ENCODE peak calls at places on chromosome 10, in four cellular contexts. One of them, this sample, is unnamed.

GRCh38 chr10:28661035-28661434 is 16.3 kb upstream of the BAMBI start:
- DNase-seq in ovary: no peak
- DNase-seq in kidney epithelial cell: peak; percentile 63
- DNase-seq in PC-9: peak; percentile 25
- DNase-seq in this sample: peak; percentile 71

GRCh38 chr10:127145173-127145572 is 51.2 kb downstream of the INSYN2A start:
- DNase-seq in ovary: no peak
- DNase-seq in kidney epithelial cell: peak; percentile 72
- DNase-seq in PC-9: no peak
- DNase-seq in this sample: no peak

GRCh38 chr10:20714979-20715378 is 182.1 kb downstream of the NEBL start:
- DNase-seq in ovary: no peak
- DNase-seq in kidney epithelial cell: no peak
- DNase-seq in PC-9: no peak
- DNase-seq in this sample: no peak

GRCh38 chr10:131144711-131145375 is 166.7 kb downstream of the TCERG1L start:
- DNase-seq in ovary: peak; percentile 25
- DNase-seq in kidney epithelial cell: no peak
- DNase-seq in PC-9: no peak
- DNase-seq in this sample: no peak

GRCh38 chr10:103660364-103661197 is 167.1 kb downstream of the NEURL1 start:
- DNase-seq in ovary: peak; percentile 73
- DNase-seq in kidney epithelial cell: no peak
- DNase-seq in PC-9: peak; percentile 6
- DNase-seq in this sample: no peak

GRCh38 chr10:114265392-114266053 is 26.5 kb downstream of the VWA2 start:
- DNase-seq in ovary: peak; percentile 62
- DNase-seq in kidney epithelial cell: no peak
- DNase-seq in PC-9: no peak
- DNase-seq in this sample: no peak

GRCh38 chr10:104824378-104825006 is 183.4 kb downstream of the SORCS3 start:
- DNase-seq in ovary: peak; percentile 33
- DNase-seq in kidney epithelial cell: no peak
- DNase-seq in PC-9: peak; percentile 7
- DNase-seq in this sample: no peak

GRCh38 chr10:92640110-92640509 is 47.2 kb downstream of the KIF11 start:
- DNase-seq in ovary: no peak
- DNase-seq in kidney epithelial cell: no peak
- DNase-seq in PC-9: no peak
- DNase-seq in this sample: peak; percentile 3

GRCh38 chr10:43939939-43940810 is 291.5 kb upstream of the ZNF32 start:
- DNase-seq in ovary: no peak
- DNase-seq in kidney epithelial cell: no peak
- DNase-seq in PC-9: no peak
- DNase-seq in this sample: no peak

GRCh38 chr10:11165591-11166543 is 148.2 kb downstream of the CELF2 start:
- DNase-seq in ovary: peak; percentile 86
- DNase-seq in kidney epithelial cell: no peak
- DNase-seq in PC-9: no peak
- DNase-seq in this sample: no peak

GRCh38 chr10:109941193-109941872 is 18.0 kb upstream of the XPNPEP1 start:
- DNase-seq in ovary: no peak
- DNase-seq in kidney epithelial cell: no peak
- DNase-seq in PC-9: no peak
- DNase-seq in this sample: no peak

GRCh38 chr10:131722121-131722520 is 178.7 kb upstream of the PPP2R2D start:
- DNase-seq in ovary: no peak
- DNase-seq in kidney epithelial cell: no peak
- DNase-seq in PC-9: no peak
- DNase-seq in this sample: no peak

GRCh38 chr10:11631890-11632587 is 20.6 kb upstream of the USP6NL start:
- DNase-seq in ovary: no peak
- DNase-seq in kidney epithelial cell: no peak
- DNase-seq in PC-9: no peak
- DNase-seq in this sample: no peak

GRCh38 chr10:58385784-58386112 is 538 bp downstream of the TFAM start:
- DNase-seq in ovary: no peak
- DNase-seq in kidney epithelial cell: no peak
- DNase-seq in PC-9: peak; percentile 38
- DNase-seq in this sample: no peak

GRCh38 chr10:127715782-127716378 is 21.1 kb upstream of the FOXI2 start:
- DNase-seq in ovary: no peak
- DNase-seq in kidney epithelial cell: no peak
- DNase-seq in PC-9: no peak
- DNase-seq in this sample: no peak

GRCh38 chr10:323651-324293 is 188.5 kb downstream of the ZMYND11 start:
- DNase-seq in ovary: peak; percentile 90
- DNase-seq in kidney epithelial cell: peak; percentile 85
- DNase-seq in PC-9: peak; percentile 79
- DNase-seq in this sample: peak; percentile 87

GRCh38 chr10:2244476-2244875 is 507.2 kb upstream of the ADARB2 start:
- DNase-seq in ovary: no peak
- DNase-seq in kidney epithelial cell: no peak
- DNase-seq in PC-9: no peak
- DNase-seq in this sample: no peak

GRCh38 chr10:18195060-18195799 is 55.0 kb downstream of the CACNB2 start:
- DNase-seq in ovary: peak; percentile 60
- DNase-seq in kidney epithelial cell: no peak
- DNase-seq in PC-9: no peak
- DNase-seq in this sample: peak; percentile 3

GRCh38 chr10:124926548-124926947 is 15.4 kb upstream of the ZRANB1 start:
- DNase-seq in ovary: no peak
- DNase-seq in kidney epithelial cell: no peak
- DNase-seq in PC-9: no peak
- DNase-seq in this sample: no peak

GRCh38 chr10:3102721-3103410 is 35.5 kb downstream of the PFKP start:
- DNase-seq in ovary: no peak
- DNase-seq in kidney epithelial cell: no peak
- DNase-seq in PC-9: no peak
- DNase-seq in this sample: no peak

GRCh38 chr10:77381750-77382149 is 255.9 kb downstream of the KCNMA1 start:
- DNase-seq in ovary: no peak
- DNase-seq in kidney epithelial cell: no peak
- DNase-seq in PC-9: no peak
- DNase-seq in this sample: no peak

GRCh38 chr10:88039496-88040200 is 176.2 kb downstream of the PTEN start:
- DNase-seq in ovary: no peak
- DNase-seq in kidney epithelial cell: no peak
- DNase-seq in PC-9: no peak
- DNase-seq in this sample: no peak

GRCh38 chr10:124128811-124129145 is 35.4 kb upstream of the CHST15 start:
- DNase-seq in ovary: no peak
- DNase-seq in kidney epithelial cell: no peak
- DNase-seq in PC-9: no peak
- DNase-seq in this sample: no peak

GRCh38 chr10:119826777-119827176 is 45.9 kb downstream of the MCMBP start:
- DNase-seq in ovary: no peak
- DNase-seq in kidney epithelial cell: no peak
- DNase-seq in PC-9: no peak
- DNase-seq in this sample: no peak

GRCh38 chr10:19488592-19489280 is 327.5 kb upstream of the PLXDC2 start:
- DNase-seq in ovary: peak; percentile 72
- DNase-seq in kidney epithelial cell: no peak
- DNase-seq in PC-9: no peak
- DNase-seq in this sample: no peak

GRCh38 chr10:93150289-93150688 is 76.6 kb downstream of the CYP26A1 start:
- DNase-seq in ovary: no peak
- DNase-seq in kidney epithelial cell: no peak
- DNase-seq in PC-9: peak; percentile 16
- DNase-seq in this sample: no peak

GRCh38 chr10:48604408-48605263 is at the start of gene ARHGAP22:
- DNase-seq in ovary: peak; percentile 58
- DNase-seq in kidney epithelial cell: no peak
- DNase-seq in PC-9: peak; percentile 41
- DNase-seq in this sample: no peak

GRCh38 chr10:128046934-128047251 is 79.3 kb downstream of the MKI67 start:
- DNase-seq in ovary: no peak
- DNase-seq in kidney epithelial cell: no peak
- DNase-seq in PC-9: no peak
- DNase-seq in this sample: no peak

GRCh38 chr10:64977912-64978311 is 1456.7 kb downstream of the REEP3 start:
- DNase-seq in ovary: no peak
- DNase-seq in kidney epithelial cell: no peak
- DNase-seq in PC-9: no peak
- DNase-seq in this sample: no peak
- TF ChIP-seq CTCF in ovary: no peak
- TF ChIP-seq CTCF in kidney epithelial cell: no peak
- TF ChIP-seq CTCF in PC-9: peak; percentile 64
- TF ChIP-seq CTCF in this sample: no peak

DNA sequence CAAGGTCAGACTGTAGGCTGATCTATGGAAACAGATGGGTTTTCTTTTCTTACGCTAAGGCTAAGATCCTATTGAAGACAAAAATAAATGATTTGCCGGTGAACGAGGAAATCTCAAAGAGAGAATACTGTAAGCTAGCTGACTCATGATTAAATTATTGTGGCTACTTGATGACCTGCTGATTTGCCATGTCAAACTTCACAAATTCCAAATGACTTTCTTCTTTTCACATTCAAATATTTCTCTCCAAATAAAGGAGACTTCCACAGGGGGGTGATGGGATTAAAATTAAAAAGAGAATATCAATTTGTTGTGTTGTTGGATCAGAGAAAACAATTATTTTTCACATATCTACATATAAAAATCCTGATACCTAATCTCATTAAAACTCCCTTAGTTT is 860.6 kb upstream of the ZWINT start:
- DNase-seq in ovary: no peak
- DNase-seq in kidney epithelial cell: no peak
- DNase-seq in PC-9: no peak
- DNase-seq in this sample: no peak
- H3K4me3 ChIP-seq in ovary: no peak overlapping the region
- H3K4me3 ChIP-seq in kidney epithelial cell: no peak overlapping the region
- H3K4me3 ChIP-seq in PC-9: no peak overlapping the region
- H3K4me3 ChIP-seq in this sample: no peak overlapping the region

DNA sequence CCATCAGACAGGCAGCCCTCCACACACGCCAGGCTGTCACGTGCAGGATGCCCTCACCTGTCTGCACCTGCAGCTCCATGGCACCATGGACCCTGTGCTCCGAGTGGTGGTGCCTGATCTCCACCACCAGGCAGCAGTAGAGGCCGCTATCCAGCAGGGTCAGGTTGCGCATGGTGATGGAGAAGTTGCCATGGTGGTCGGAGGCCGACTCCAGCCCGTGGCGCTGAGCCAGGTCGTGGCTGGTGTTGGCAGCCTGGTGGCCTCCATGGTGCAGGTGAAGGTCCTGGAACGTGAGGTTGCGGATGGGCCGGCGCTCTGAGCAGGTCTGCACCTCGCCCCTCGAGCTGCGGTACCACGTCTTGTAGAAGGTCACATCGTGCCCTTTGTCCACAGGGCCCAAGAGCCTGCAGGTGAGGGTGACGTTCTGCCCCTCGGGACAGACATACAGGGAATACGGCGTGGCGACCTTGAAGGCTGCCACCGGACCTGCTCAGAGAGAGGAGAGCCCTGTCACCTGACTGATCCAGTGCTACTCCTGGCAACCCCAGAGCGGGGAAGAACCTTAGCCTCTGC is 11.7 kb downstream of the VSIR start:
- DNase-seq in ovary: no peak
- DNase-seq in kidney epithelial cell: no peak
- DNase-seq in PC-9: no peak
- DNase-seq in this sample: no peak
- TF ChIP-seq CTCF in ovary: no peak
- TF ChIP-seq CTCF in kidney epithelial cell: peak; percentile 10
- TF ChIP-seq CTCF in PC-9: no peak
- TF ChIP-seq CTCF in this sample: no peak

GRCh38 chr10:69573056-69573806 is at the start of gene NEUROG3:
- DNase-seq in ovary: no peak
- DNase-seq in kidney epithelial cell: no peak
- DNase-seq in PC-9: peak; percentile 31
- DNase-seq in this sample: no peak
- H3K4me3 ChIP-seq in ovary: no peak within 1 kb of the TSS
- H3K4me3 ChIP-seq in kidney epithelial cell: no peak within 1 kb of the TSS
- H3K4me3 ChIP-seq in PC-9: no peak within 1 kb of the TSS
- H3K4me3 ChIP-seq in this sample: no peak within 1 kb of the TSS

GRCh38 chr10:98262571-98262970 is 5.4 kb downstream of the LOXL4 start:
- DNase-seq in ovary: no peak
- DNase-seq in kidney epithelial cell: no peak
- DNase-seq in PC-9: no peak
- DNase-seq in this sample: no peak
- TF ChIP-seq CTCF in ovary: no peak
- TF ChIP-seq CTCF in kidney epithelial cell: peak; percentile 40
- TF ChIP-seq CTCF in PC-9: peak; percentile 67
- TF ChIP-seq CTCF in this sample: peak; percentile 49

DNA sequence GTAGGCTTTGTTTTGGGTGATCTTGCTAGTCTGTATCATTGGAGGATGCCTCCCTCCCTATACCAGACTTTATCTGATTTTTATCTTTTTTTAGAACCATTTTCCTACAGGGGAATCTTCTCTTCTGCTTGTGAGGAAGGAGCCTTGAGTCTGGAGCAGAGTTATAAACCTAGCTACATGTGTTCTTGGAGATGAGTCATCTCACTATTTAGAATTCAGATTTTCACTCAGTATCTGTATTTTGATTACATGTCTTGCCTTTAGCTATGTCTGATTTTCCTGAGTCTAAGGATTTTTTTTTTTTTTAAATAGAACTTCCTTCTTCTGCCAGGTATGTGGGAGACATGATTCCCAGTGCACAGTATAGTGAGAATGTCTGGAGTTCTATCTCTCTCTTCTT is 211.6 kb upstream of the MBL2 start:
- DNase-seq in ovary: no peak
- DNase-seq in kidney epithelial cell: no peak
- DNase-seq in PC-9: no peak
- DNase-seq in this sample: no peak
- H3K4me3 ChIP-seq in ovary: no peak overlapping the region
- H3K4me3 ChIP-seq in kidney epithelial cell: no peak overlapping the region
- H3K4me3 ChIP-seq in PC-9: no peak overlapping the region
- H3K4me3 ChIP-seq in this sample: no peak overlapping the region

GRCh38 chr10:61701055-61701705 is 38.5 kb downstream of the CABCOCO1 start:
- DNase-seq in ovary: no peak
- DNase-seq in kidney epithelial cell: no peak
- DNase-seq in PC-9: no peak
- DNase-seq in this sample: no peak
- TF ChIP-seq CTCF in ovary: no peak
- TF ChIP-seq CTCF in kidney epithelial cell: peak; percentile 2
- TF ChIP-seq CTCF in PC-9: no peak
- TF ChIP-seq CTCF in this sample: no peak